ENCODE peak calls at places on chromosomes 6 and 20, in five cellular contexts. C is heart right ventricle; F is naive thymus-derived CD4-positive, alpha-beta T cell; H is CD8-positive, alpha-beta memory T cell; D is stomach. L is an unnamed sample. For H3K4me1, the result is how much of the 10 kb centered on the place peaks cover.

GRCh38 chr20:57264908-57265648 is 1.4 kb downstream of the BMP7 start:
- DNase-seq in C (no peak), F (no peak), H (no peak), D (no peak), L (no peak)

GRCh38 chr6:22433745-22434144 is 135.6 kb upstream of the HDGFL1 start:
- DNase-seq in C (no peak), F (no peak), H (no peak), D (no peak), L (no peak)

GRCh38 chr6:100796049-100796823 is 84.9 kb downstream of the ASCC3 start:
- DNase-seq in C (no peak), F (no peak), H (no peak), D (no peak), L (no peak)

GRCh38 chr6:8066108-8066507 is 1.9 kb upstream of the BLOC1S5 start:
- DNase-seq in C (no peak), F (no peak), H (no peak), D (no peak), L (no peak)

GRCh38 chr20:34706912-34707784 is 3.0 kb downstream of the TP53INP2 start:
- DNase-seq in C (no peak), F (no peak), H (no peak), D (no peak), L (no peak)

GRCh38 chr6:5996701-5997419 is 9.9 kb downstream of the NRN1 start:
- DNase-seq in C (peak), F (peak), H (no peak), D (no peak), L (no peak)

GRCh38 chr6:143158113-143158581 is 97.5 kb downstream of the AIG1 start:
- DNase-seq in C (no peak), F (no peak), H (no peak), D (no peak), L (no peak)

GRCh38 chr6:158047563-158048323 is 66.1 kb downstream of the SYNJ2 start:
- DNase-seq in C (no peak), F (no peak), H (no peak), D (no peak), L (no peak)

GRCh38 chr6:142569676-142570075 is 267.9 kb downstream of the ADGRG6 start:
- DNase-seq in C (no peak), F (no peak), H (no peak), D (no peak), L (no peak)

GRCh38 chr6:32803416-32803815 is 13.4 kb downstream of the HLA-DOB start:
- DNase-seq in C (no peak), F (no peak), H (no peak), D (no peak), L (no peak)

GRCh38 chr6:28446818-28447511 is 3.7 kb upstream of the ZSCAN23 start:
- DNase-seq in C (no peak), F (no peak), H (no peak), D (no peak), L (no peak)

GRCh38 chr6:130306377-130306776 is 59.4 kb upstream of the TMEM200A start:
- DNase-seq in C (no peak), F (no peak), H (no peak), D (no peak), L (no peak)

GRCh38 chr20:407953-408842 is at the start of gene RBCK1:
- DNase-seq in C (peak), F (peak), H (peak), D (peak), L (peak)

GRCh38 chr20:46324960-46325703 is 16.8 kb upstream of the CDH22 start:
- DNase-seq in C (no peak), F (no peak), H (no peak), D (peak), L (no peak)

GRCh38 chr20:17859616-17860232 is 108.9 kb downstream of the SNX5 start:
- DNase-seq in C (peak), F (no peak), H (no peak), D (no peak), L (peak)

GRCh38 chr6:3822747-3823445 is 26.3 kb upstream of the FAM50B start:
- DNase-seq in C (no peak), F (no peak), H (no peak), D (peak), L (no peak)

GRCh38 chr20:63835031-63835858 is 4.2 kb upstream of the ZBTB46 start:
- DNase-seq in C (peak), F (no peak), H (no peak), D (peak), L (peak)

GRCh38 chr20:36399147-36399968 is 93.2 kb downstream of the DLGAP4 start:
- DNase-seq in C (peak), F (peak), H (peak), D (peak), L (no peak)

GRCh38 chr6:129598244-129599187 is 111.5 kb downstream of the ARHGAP18 start:
- DNase-seq in C (peak), F (no peak), H (no peak), D (no peak), L (no peak)

GRCh38 chr6:41976794-41977484 is 35.3 kb upstream of the CCND3 start:
- DNase-seq in C (no peak), F (peak), H (no peak), D (no peak), L (no peak)

GRCh38 chr6:39812853-39813533 is 20.8 kb downstream of the DAAM2 start:
- DNase-seq in C (no peak), F (no peak), H (no peak), D (no peak), L (no peak)

GRCh38 chr6:159691963-159692287 is 1.1 kb downstream of the SOD2 start:
- DNase-seq in C (no peak), F (no peak), H (peak), D (no peak), L (no peak)

GRCh38 chr6:19838442-19839236 is 1.5 kb downstream of the ID4 start:
- DNase-seq in C (no peak), F (no peak), H (no peak), D (peak), L (peak)

GRCh38 chr6:156848533-156848932 is 71.4 kb downstream of the ARID1B start:
- DNase-seq in C (peak), F (no peak), H (no peak), D (no peak), L (peak)

GRCh38 chr6:154653853-154654252 is 79.4 kb upstream of the SCAF8 start:
- DNase-seq in C (peak), F (no peak), H (no peak), D (no peak), L (no peak)

GRCh38 chr6:29602564-29603361 is 17.8 kb downstream of the OR2H2 start:
- DNase-seq in C (no peak), F (no peak), H (no peak), D (no peak), L (no peak)

GRCh38 chr6:149359439-149359838 is 40.6 kb upstream of the SUMO4 start:
- DNase-seq in C (no peak), F (no peak), H (no peak), D (no peak), L (no peak)

GRCh38 chr20:20017852-20018245 is 687 bp downstream of the NAA20 start:
- DNase-seq in C (no peak), F (no peak), H (peak), D (no peak), L (no peak)

GRCh38 chr6:25899580-25900408 is 25.8 kb upstream of the SLC17A3 start:
- DNase-seq in C (no peak), F (no peak), H (no peak), D (no peak), L (no peak)

GRCh38 chr20:52295556-52295955 is 104.0 kb upstream of the ZFP64 start:
- DNase-seq in C (no peak), F (no peak), H (no peak), D (no peak), L (no peak)

GRCh38 chr6:170172825-170173231 is 118.0 kb downstream of the DLL1 start:
- DNase-seq in C (no peak), F (peak), H (peak), D (no peak), L (no peak)

GRCh38 chr20:46894579-46894958 is at the start of gene EYA2:
- DNase-seq in C (no peak), F (no peak), H (no peak), D (peak), L (peak)

GRCh38 chr6:14743465-14744211 is 502.2 kb upstream of the JARID2 start:
- DNase-seq in C (no peak), F (peak), H (peak), D (peak), L (peak)

GRCh38 chr6:30614044-30614842 is 2.8 kb downstream of the PPP1R10 start:
- DNase-seq in C (no peak), F (no peak), H (no peak), D (no peak), L (peak)

GRCh38 chr6:107843400-107843799 is 19.3 kb upstream of the SCML4 start:
- DNase-seq in C (no peak), F (no peak), H (no peak), D (no peak), L (no peak)

GRCh38 chr6:24547243-24547642 is 52.5 kb downstream of the ALDH5A1 start:
- DNase-seq in C (no peak), F (peak), H (peak), D (no peak), L (no peak)

GRCh38 chr20:24742436-24742835 is 206.6 kb upstream of the CST7 start:
- DNase-seq in C (no peak), F (no peak), H (no peak), D (no peak), L (no peak)

GRCh38 chr20:52290602-52291001 is 99.0 kb upstream of the ZFP64 start:
- DNase-seq in C (no peak), F (no peak), H (no peak), D (no peak), L (no peak)

DNA sequence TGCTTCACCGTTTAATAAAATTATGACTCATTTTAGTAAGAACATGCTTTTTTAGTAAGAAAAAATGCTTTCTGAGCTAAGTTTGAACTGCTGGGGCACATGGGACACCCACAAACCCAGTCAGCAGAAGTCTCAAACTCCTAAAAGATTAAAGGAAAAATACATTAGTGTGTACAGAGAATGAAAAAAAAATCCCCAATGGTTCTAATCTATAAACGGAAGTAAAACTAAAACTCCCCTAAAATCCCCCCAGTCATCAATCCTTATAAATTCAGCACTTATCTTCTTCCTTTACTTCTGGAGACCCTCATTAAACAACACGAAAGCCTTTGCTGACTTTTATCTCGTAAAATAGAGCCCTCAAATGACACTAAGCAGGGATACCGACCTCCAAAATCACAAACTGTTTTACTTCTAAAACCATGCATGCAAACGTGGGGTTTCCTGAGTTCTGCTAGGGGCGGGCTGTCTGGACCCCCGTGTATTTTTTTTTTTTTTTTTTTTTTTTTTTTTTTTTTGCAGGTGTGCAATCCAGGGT is 1.1 kb upstream of the MYB start:
- DNase-seq in C (no peak), F (no peak), H (no peak), D (no peak), L (no peak)
- H3K4me3 ChIP-seq in C (peak), F (peak), H (peak), D (peak), L (no peak)

DNA sequence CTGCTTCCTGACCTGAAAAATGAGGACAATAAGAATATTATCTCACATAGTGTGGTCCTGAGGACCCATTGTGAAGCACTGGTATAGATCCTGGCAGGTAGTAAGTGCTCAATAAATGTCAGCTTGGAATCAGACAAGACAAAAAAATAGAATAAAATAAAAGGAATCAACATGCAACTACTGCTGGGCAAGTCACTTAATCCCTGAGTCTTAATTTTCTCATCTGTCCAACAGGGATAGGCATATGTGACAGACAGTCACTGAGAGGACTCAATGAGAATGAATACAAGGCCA is 38.0 kb upstream of the PIM1 start:
- DNase-seq in C (no peak), F (no peak), H (no peak), D (no peak), L (no peak)
- H3K27ac ChIP-seq in C (peak), F (no peak), H (no peak), D (peak), L (no peak)

DNA sequence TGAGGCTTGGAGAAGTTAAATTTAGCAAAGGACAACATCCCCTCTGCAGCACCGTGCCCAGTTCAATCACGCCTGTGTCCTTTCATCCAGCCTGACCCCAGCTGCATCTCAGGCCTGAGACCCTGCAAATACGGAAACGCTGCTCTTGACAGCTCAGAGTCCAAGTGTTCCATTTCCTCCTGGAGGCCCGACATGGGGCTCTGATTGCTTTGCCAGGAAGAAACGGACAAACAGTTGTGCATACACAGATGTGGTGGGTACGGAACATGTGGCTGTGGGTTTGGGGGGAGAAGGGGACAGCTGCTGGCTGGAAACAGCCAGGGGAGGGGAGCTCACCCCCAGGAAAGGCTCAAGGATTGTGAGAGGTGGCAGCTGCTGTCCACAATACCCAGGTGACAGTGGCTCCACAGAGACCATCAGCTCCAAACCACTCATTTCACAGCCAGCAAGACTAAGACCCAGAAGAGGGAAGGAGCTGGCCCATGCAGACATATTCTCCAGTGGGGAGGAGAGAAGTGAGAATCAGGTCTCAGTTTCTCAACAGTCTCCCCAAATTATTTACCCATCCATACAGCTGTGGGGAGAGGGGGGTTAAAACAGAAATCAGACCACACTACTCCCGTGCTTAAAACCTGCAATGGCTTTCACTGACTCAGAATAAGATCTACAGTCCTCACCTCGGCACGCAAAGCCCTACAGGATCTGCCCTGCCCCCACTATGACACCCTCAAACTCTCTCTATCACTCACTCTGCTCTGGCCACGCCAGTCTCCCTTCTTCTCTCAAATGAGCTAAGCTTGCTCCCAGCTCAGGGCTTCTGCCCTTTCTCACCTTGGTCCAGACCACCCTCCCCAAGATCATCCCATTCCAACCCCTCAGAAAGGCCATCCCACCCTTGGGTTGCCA is 89.1 kb downstream of the PREX1 start:
- DNase-seq in C (no peak), F (peak), H (peak), D (no peak), L (no peak)
- H3K4me1 ChIP-seq in C (under half), F (under half), H (under half), D (under half), L (under half)

GRCh38 chr6:83853178-83853967 is at the start of gene RIPPLY2:
- DNase-seq in C (no peak), F (peak), H (peak), D (no peak), L (peak)
- H3K4me3 ChIP-seq in C (peak), F (no peak), H (no peak), D (peak), L (peak)

DNA sequence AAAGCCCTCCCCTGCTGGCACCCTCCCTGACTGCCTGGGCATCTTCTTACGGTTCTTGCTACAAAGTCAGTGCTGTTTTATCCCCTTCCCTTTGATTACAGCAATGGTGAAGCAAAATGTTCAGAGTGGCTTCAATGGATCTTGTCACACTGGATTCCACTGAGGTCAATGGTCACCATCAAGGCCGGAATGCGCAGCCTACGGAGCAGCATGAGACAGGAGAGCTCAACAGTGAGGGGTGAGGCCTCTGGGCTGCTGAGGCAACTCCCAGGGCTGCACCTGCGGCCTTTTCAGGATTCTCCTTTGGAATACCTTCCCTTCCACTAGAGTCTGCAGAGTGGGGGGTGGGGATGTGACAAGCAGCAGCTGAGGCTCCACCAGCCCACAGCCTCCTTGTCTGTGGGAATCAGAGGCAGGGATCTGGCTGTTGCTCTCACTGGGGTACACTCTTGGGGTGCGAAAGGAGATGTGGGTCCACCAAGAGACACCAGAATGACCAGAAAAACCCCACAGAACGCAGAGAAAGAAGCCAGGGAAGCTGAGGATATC is 40.4 kb upstream of the EMILIN3 start:
- DNase-seq in C (no peak), F (no peak), H (no peak), D (no peak), L (no peak)
- H3K27ac ChIP-seq in C (peak), F (no peak), H (no peak), D (peak), L (no peak)

DNA sequence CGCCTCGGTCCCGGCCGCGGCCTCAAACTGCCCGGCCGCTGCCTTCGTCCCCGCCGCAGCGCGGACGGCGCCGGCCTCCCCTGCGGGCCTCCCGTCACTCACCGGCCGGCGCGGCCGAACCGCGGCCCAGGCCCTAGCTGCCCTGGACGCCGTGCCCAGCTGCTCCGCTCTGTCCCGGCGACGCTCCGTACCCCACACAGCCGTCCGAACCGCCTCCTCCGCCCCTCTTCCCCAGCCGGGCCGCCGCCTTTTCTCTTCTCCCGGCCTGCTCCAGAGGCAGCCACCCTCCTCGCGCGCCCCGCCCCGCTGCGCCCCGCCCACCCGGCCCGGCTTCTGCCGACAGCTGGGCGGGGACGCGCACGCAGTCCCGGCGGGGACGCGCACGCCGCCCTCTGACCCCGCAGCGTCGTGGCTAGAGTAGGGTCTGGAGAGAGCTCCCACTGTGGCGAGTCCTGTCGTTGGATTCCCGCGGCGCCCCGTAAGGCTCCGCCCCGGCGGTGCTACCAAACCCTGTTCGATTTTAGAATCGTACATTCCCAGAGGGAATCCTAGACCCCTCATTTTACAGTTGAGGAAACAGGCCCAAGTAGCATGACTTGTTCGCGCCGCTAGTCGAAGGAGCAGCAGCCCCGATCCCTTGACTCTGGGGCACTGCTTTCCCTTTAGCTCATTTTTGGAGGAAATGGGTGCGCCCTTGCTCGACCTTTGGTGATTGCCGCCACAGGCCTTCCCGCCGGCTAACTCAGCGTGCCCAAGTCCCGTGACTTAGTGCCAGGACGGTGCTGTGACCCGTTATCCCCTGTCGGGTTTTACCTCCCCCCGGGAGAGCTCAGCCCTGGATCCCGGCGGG is at the start of gene FBXO30:
- DNase-seq in C (peak), F (peak), H (peak), D (peak), L (peak)
- H3K4me1 ChIP-seq in C (half or more), F (under half), H (under half), D (under half), L (under half)

DNA sequence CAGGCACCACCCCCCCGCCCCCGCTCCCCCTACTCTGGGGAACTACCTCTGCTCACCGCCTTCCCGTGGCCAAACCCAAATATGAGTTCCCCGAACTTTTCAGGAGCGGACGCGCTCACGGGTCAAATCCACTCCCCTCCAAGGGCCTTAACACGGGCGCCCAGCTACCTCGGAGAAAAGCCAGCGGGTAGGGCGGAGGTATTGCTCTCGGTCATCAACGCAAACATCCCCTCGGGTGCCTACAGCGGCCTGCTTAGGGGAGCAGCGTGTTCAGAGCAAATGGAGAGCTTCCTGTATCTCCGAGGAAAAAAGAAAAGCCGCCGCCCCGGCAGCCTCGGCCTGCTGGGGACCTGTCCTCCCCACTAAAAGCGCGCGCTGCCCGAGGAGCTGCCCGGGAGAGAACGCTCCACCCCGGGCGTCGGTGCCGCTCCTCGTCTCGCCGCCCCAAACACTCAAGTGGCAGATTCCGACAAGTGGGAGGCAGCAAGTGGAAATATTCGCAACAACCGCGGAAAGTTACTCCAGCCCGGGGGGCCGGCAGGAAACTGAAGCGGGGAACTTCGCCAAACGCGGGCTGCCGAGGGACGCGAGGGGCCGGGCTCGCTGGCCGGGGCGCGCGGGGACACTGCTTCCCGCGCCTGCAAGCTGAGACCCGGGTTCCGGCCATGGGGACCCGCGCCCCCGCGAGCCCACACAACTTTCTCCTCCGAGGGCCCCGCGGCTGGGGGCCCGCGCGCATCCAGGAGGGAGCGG is 669 bp downstream of the PTPRT start:
- DNase-seq in C (no peak), F (no peak), H (no peak), D (no peak), L (no peak)
- H3K4me3 ChIP-seq in C (peak), F (no peak), H (no peak), D (peak), L (no peak)

L was measured in aorta.